ENCODE peak calls at places on chromosomes 16 and 17, in seven cellular contexts. S is H1, Z is K562, T is SK-N-SH, M is HCT116, R is HepG2, L is GM12878. K is an unnamed sample.

GRCh38 chr17:58956997-58957724 is 149.5 kb downstream of the TRIM37 start:
- DNase-seq in Z (no peak), T (no peak), S (no peak), L (no peak), R (peak; percentile 18), M (peak; percentile 6), K (no peak)

GRCh38 chr17:29140051-29140582 is 40.1 kb downstream of the MYO18A start:
- DNase-seq in L (no peak), S (no peak), Z (peak; percentile 76), M (no peak), R (no peak), T (peak; percentile 81), K (peak; percentile 58)

GRCh38 chr17:22569459-22570143 is 877.3 kb downstream of the KCNJ18 start:
- DNase-seq in T (no peak), S (no peak), L (no peak), Z (no peak), R (no peak), M (no peak), K (no peak)

GRCh38 chr17:45930420-45930951 is 36.1 kb downstream of the MAPT start:
- DNase-seq in Z (peak; percentile 42), T (no peak), M (no peak), S (no peak), L (no peak), R (no peak), K (no peak)

GRCh38 chr16:35195864-35196216 is 1736.4 kb downstream of the TP53TG3F start:
- DNase-seq in T (no peak), S (no peak), Z (no peak), M (no peak), R (no peak), L (no peak), K (no peak)

GRCh38 chr17:82965371-82965770 is 114.0 kb upstream of the METRNL start:
- DNase-seq in S (no peak), Z (no peak), M (no peak), L (no peak), T (no peak), R (no peak), K (no peak)

GRCh38 chr16:31875112-31875803 is 1.7 kb downstream of the ZNF267 start:
- DNase-seq in Z (peak; percentile 22), M (no peak), R (no peak), T (no peak), S (no peak), L (no peak), K (no peak)

GRCh38 chr17:36034127-36034526 is 16.4 kb upstream of the CCL23 start:
- DNase-seq in L (peak; percentile 62), T (no peak), M (no peak), R (no peak), S (no peak), Z (no peak), K (no peak)

GRCh38 chr16:24670623-24671454 is 58.6 kb upstream of the TNRC6A start:
- DNase-seq in S (no peak), Z (no peak), L (no peak), R (no peak), T (peak; percentile 81), M (no peak), K (no peak)

GRCh38 chr17:35242158-35242804 is 591 bp upstream of the SLFN5 start:
- DNase-seq in M (peak; percentile 58), Z (peak; percentile 22), L (no peak), T (peak; percentile 41), S (peak; percentile 43), R (peak; percentile 53), K (peak; percentile 93)

GRCh38 chr16:84660973-84661372 is 12.7 kb downstream of the KLHL36 start:
- DNase-seq in T (no peak), L (no peak), S (no peak), R (no peak), M (no peak), Z (no peak), K (no peak)

GRCh38 chr16:57886427-57886826 is 84.1 kb upstream of the KIFC3 start:
- DNase-seq in R (no peak), T (no peak), Z (no peak), L (no peak), M (no peak), S (no peak), K (no peak)

GRCh38 chr17:34487616-34488015 is 91.8 kb upstream of the TMEM132E start:
- DNase-seq in T (peak; percentile 57), L (no peak), M (no peak), R (no peak), S (no peak), Z (no peak), K (no peak)

GRCh38 chr17:74295625-74296547 is 21.9 kb downstream of the DNAI2 start:
- DNase-seq in S (no peak), R (no peak), T (no peak), L (no peak), M (no peak), Z (peak; percentile 74), K (no peak)

GRCh38 chr16:67926181-67926742 is 5.4 kb downstream of the CTRL start:
- DNase-seq in S (no peak), M (no peak), L (no peak), Z (no peak), T (no peak), R (no peak), K (peak; percentile 66)

GRCh38 chr17:31318298-31319190 is 2.9 kb downstream of the EVI2A start:
- DNase-seq in Z (no peak), M (no peak), R (no peak), T (no peak), S (no peak), L (peak; percentile 63), K (no peak)
- TF ChIP-seq JUND in Z (no peak), M (no peak), R (no peak), T (no peak), S (no peak), L (no peak), K (no peak)

DNA sequence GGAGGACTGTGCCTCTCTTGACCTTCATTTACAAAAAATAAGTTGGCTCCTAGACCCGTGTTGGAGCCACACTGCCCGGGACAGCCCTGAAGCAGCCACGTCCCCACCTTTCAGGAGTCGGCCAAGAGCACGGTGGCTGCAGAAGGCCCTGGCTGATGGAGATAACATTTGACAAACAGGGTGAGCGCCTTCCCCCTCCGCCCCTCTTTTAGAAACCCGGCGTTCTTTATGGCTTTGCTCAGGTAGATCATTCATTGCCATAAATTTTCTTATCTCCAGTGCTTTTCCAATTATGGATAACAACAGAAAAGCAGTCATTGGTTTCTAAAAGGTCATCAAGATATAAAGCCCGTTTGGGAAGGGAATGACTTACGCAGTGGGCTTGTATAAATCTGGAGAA is 398.1 kb upstream of the TNRC6C start:
- DNase-seq in Z (no peak), T (no peak), M (no peak), R (no peak), L (no peak), S (no peak), K (no peak)
- TF ChIP-seq JUND in Z (no peak), T (no peak), M (no peak), R (no peak), L (no peak), S (no peak), K (no peak)

DNA sequence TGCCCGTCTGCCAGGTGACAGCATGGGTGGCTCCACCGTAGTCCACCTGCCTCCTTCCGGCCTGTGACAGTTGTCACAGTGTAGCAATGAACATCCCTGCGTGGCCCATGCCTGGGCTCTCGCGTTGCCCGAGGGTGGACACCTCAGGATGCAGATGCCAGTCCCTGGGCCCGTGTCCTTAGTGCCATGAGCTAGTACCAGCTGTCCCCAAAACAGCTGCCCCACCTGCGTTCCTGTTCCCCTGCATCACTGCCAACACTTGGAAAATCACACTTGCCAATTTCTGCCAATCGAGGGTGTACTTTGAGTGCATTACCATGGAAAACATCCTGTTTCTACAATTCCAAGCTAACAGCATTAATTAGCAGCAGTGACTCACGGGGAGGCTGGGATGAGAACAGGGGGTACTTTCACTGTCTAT is 9.0 kb upstream of the C16orf95 start:
- DNase-seq in M (no peak), R (no peak), L (no peak), T (no peak), S (no peak), Z (no peak), K (no peak)
- TF ChIP-seq JUND in M (no peak), R (no peak), L (no peak), T (no peak), S (no peak), Z (no peak), K (no peak)

GRCh38 chr16:69520800-69521602 is 44.8 kb upstream of the NFAT5 start:
- DNase-seq in R (peak; percentile 92), L (peak; percentile 65), M (no peak), Z (peak; percentile 3), T (no peak), S (no peak), K (no peak)

GRCh38 chr16:69520413-69520799 is 45.4 kb upstream of the NFAT5 start:
- DNase-seq in Z (no peak), T (no peak), S (no peak), M (no peak), R (no peak), L (no peak), K (no peak)

GRCh38 chr16:69522041-69522578 is 43.7 kb upstream of the NFAT5 start:
- DNase-seq in Z (no peak), M (no peak), T (no peak), L (no peak), R (no peak), S (no peak), K (no peak)

GRCh38 chr16:69523571-69523970 is 42.2 kb upstream of the NFAT5 start:
- DNase-seq in T (no peak), Z (no peak), S (no peak), R (no peak), L (no peak), M (no peak), K (no peak)

GRCh38 chr16:69522732-69523404 is 42.9 kb upstream of the NFAT5 start:
- DNase-seq in T (peak; percentile 53), L (no peak), R (peak; percentile 45), Z (peak; percentile 67), M (peak; percentile 90), S (no peak), K (no peak)
- TF ChIP-seq JUND in T (no peak), L (no peak), R (no peak), Z (no peak), M (no peak), S (no peak), K (no peak)

GRCh38 chr16:20767577-20767976 is 3.8 kb downstream of the ACSM3 start:
- DNase-seq in M (no peak), S (no peak), T (no peak), L (no peak), R (peak; percentile 15), Z (no peak), K (no peak)
- TF ChIP-seq JUND in M (no peak), S (no peak), T (no peak), L (no peak), R (no peak), Z (no peak), K (no peak)

K was measured in T47D.